ENCODE peak calls at places on chromosomes 3 and 15, in eight cellular contexts. One of them, this sample, is unnamed.

GRCh38 chr3:46284981-46285683 is 42.9 kb downstream of the CCR3 start:
- DNase-seq in mucosa of gallbladder: peak; percentile 30
- DNase-seq in NAMALWA: no peak
- DNase-seq in naive thymus-derived CD8-positive, alpha-beta T cell: no peak
- DNase-seq in Panc1: no peak
- DNase-seq in hippocampal formation: no peak
- DNase-seq in neural crest cell: no peak
- DNase-seq in left ventricle myocardium superior: peak; percentile 63
- DNase-seq in this sample: peak; percentile 48

GRCh38 chr3:61926913-61927312 is 365.5 kb downstream of the PTPRG start:
- DNase-seq in mucosa of gallbladder: no peak
- DNase-seq in NAMALWA: no peak
- DNase-seq in naive thymus-derived CD8-positive, alpha-beta T cell: no peak
- DNase-seq in Panc1: no peak
- DNase-seq in hippocampal formation: no peak
- DNase-seq in neural crest cell: no peak
- DNase-seq in left ventricle myocardium superior: no peak
- DNase-seq in this sample: no peak

GRCh38 chr3:140863481-140864084 is 78.1 kb upstream of the SLC25A36 start:
- DNase-seq in mucosa of gallbladder: peak; percentile 57
- DNase-seq in NAMALWA: peak; percentile 86
- DNase-seq in naive thymus-derived CD8-positive, alpha-beta T cell: peak; percentile 42
- DNase-seq in Panc1: peak; percentile 39
- DNase-seq in hippocampal formation: peak; percentile 42
- DNase-seq in neural crest cell: peak; percentile 76
- DNase-seq in left ventricle myocardium superior: no peak
- DNase-seq in this sample: no peak

GRCh38 chr3:84977021-84977420 is 18.2 kb downstream of the CADM2 start:
- DNase-seq in mucosa of gallbladder: no peak
- DNase-seq in NAMALWA: no peak
- DNase-seq in naive thymus-derived CD8-positive, alpha-beta T cell: no peak
- DNase-seq in Panc1: no peak
- DNase-seq in hippocampal formation: no peak
- DNase-seq in neural crest cell: no peak
- DNase-seq in left ventricle myocardium superior: no peak
- DNase-seq in this sample: no peak

GRCh38 chr3:106215047-106215446 is 346.2 kb upstream of the CBLB start:
- DNase-seq in mucosa of gallbladder: no peak
- DNase-seq in NAMALWA: no peak
- DNase-seq in naive thymus-derived CD8-positive, alpha-beta T cell: no peak
- DNase-seq in Panc1: no peak
- DNase-seq in hippocampal formation: no peak
- DNase-seq in neural crest cell: no peak
- DNase-seq in left ventricle myocardium superior: no peak
- DNase-seq in this sample: no peak

GRCh38 chr3:192986399-192986798 is 68.7 kb upstream of the MB21D2 start:
- DNase-seq in mucosa of gallbladder: no peak
- DNase-seq in NAMALWA: no peak
- DNase-seq in naive thymus-derived CD8-positive, alpha-beta T cell: no peak
- DNase-seq in Panc1: no peak
- DNase-seq in hippocampal formation: no peak
- DNase-seq in neural crest cell: no peak
- DNase-seq in left ventricle myocardium superior: no peak
- DNase-seq in this sample: no peak

GRCh38 chr3:178318440-178318839 is 217.8 kb upstream of the KCNMB2 start:
- DNase-seq in mucosa of gallbladder: no peak
- DNase-seq in NAMALWA: no peak
- DNase-seq in naive thymus-derived CD8-positive, alpha-beta T cell: no peak
- DNase-seq in Panc1: no peak
- DNase-seq in hippocampal formation: no peak
- DNase-seq in neural crest cell: no peak
- DNase-seq in left ventricle myocardium superior: no peak
- DNase-seq in this sample: no peak

GRCh38 chr15:51849866-51850265 is 20.4 kb downstream of the TMOD3 start:
- DNase-seq in mucosa of gallbladder: no peak
- DNase-seq in NAMALWA: no peak
- DNase-seq in naive thymus-derived CD8-positive, alpha-beta T cell: no peak
- DNase-seq in Panc1: no peak
- DNase-seq in hippocampal formation: no peak
- DNase-seq in neural crest cell: no peak
- DNase-seq in left ventricle myocardium superior: no peak
- DNase-seq in this sample: no peak

GRCh38 chr15:74988007-74988800 is 7.2 kb upstream of the SCAMP5 start:
- DNase-seq in mucosa of gallbladder: peak; percentile 31
- DNase-seq in NAMALWA: peak; percentile 66
- DNase-seq in naive thymus-derived CD8-positive, alpha-beta T cell: peak; percentile 18
- DNase-seq in Panc1: no peak
- DNase-seq in hippocampal formation: no peak
- DNase-seq in neural crest cell: no peak
- DNase-seq in left ventricle myocardium superior: peak; percentile 35
- DNase-seq in this sample: no peak

GRCh38 chr3:9068044-9068443 is 104.8 kb upstream of the RAD18 start:
- DNase-seq in mucosa of gallbladder: no peak
- DNase-seq in NAMALWA: no peak
- DNase-seq in naive thymus-derived CD8-positive, alpha-beta T cell: no peak
- DNase-seq in Panc1: no peak
- DNase-seq in hippocampal formation: no peak
- DNase-seq in neural crest cell: no peak
- DNase-seq in left ventricle myocardium superior: no peak
- DNase-seq in this sample: no peak

GRCh38 chr3:110069641-110070538 is 732.5 kb upstream of the DPPA4 start:
- DNase-seq in mucosa of gallbladder: no peak
- DNase-seq in NAMALWA: no peak
- DNase-seq in naive thymus-derived CD8-positive, alpha-beta T cell: no peak
- DNase-seq in Panc1: no peak
- DNase-seq in hippocampal formation: no peak
- DNase-seq in neural crest cell: no peak
- DNase-seq in left ventricle myocardium superior: no peak
- DNase-seq in this sample: no peak

GRCh38 chr15:34435658-34436057 is 1.9 kb downstream of the GOLGA8A start:
- DNase-seq in mucosa of gallbladder: no peak
- DNase-seq in NAMALWA: no peak
- DNase-seq in naive thymus-derived CD8-positive, alpha-beta T cell: no peak
- DNase-seq in Panc1: no peak
- DNase-seq in hippocampal formation: no peak
- DNase-seq in neural crest cell: no peak
- DNase-seq in left ventricle myocardium superior: no peak
- DNase-seq in this sample: no peak

This sample was measured in Right ventricle myocardium superior.